ENCODE peak calls at places on chromosomes 6 and 20, in eight cellular contexts. P is CD4-positive, alpha-beta memory T cell; B is tibial artery; S is OCI-LY7; Z is right lobe of liver; I is esophagus squamous epithelium; H is CD8-positive, alpha-beta T cell; V is IMR-90. O is an unnamed sample. For H3K4me1, the result is how much of the 10 kb centered on the place peaks cover.

GRCh38 chr6:31920803-31921202 is 6.7 kb upstream of the C2 start:
- DNase-seq in P (no peak), B (no peak), S (no peak), Z (no peak), I (no peak), H (no peak), V (no peak), O (no peak)

GRCh38 chr6:43944908-43945777 is 175.1 kb downstream of the VEGFA start:
- DNase-seq in P (no peak), B (no peak), S (no peak), Z (no peak), I (no peak), H (no peak), V (no peak), O (no peak)

GRCh38 chr20:63625771-63626423 is 1.0 kb downstream of the GMEB2 start:
- DNase-seq in P (no peak), B (no peak), S (peak), Z (no peak), I (no peak), H (no peak), V (peak), O (peak)

GRCh38 chr6:123462141-123462540 is 174.6 kb downstream of the TRDN start:
- DNase-seq in P (no peak), B (no peak), S (no peak), Z (no peak), I (no peak), H (no peak), V (no peak), O (no peak)

GRCh38 chr6:20868397-20869185 is 334.3 kb downstream of the CDKAL1 start:
- DNase-seq in P (no peak), B (no peak), S (no peak), Z (no peak), I (no peak), H (no peak), V (no peak), O (no peak)

GRCh38 chr6:137471951-137472350 is 22.2 kb downstream of the OLIG3 start:
- DNase-seq in P (no peak), B (no peak), S (no peak), Z (no peak), I (no peak), H (no peak), V (no peak), O (no peak)

GRCh38 chr20:47215653-47216397 is 140.7 kb downstream of the ZMYND8 start:
- DNase-seq in P (no peak), B (no peak), S (no peak), Z (no peak), I (no peak), H (no peak), V (no peak), O (no peak)

GRCh38 chr6:14709900-14710299 is 536.0 kb upstream of the JARID2 start:
- DNase-seq in P (no peak), B (no peak), S (no peak), Z (no peak), I (no peak), H (no peak), V (no peak), O (no peak)

GRCh38 chr6:162058281-162058875 is 669.2 kb downstream of the PRKN start:
- DNase-seq in P (no peak), B (no peak), S (no peak), Z (peak), I (no peak), H (no peak), V (no peak), O (no peak)

GRCh38 chr6:17268114-17268513 is 13.0 kb upstream of the RBM24 start:
- DNase-seq in P (no peak), B (no peak), S (no peak), Z (no peak), I (no peak), H (no peak), V (peak), O (no peak)

GRCh38 chr6:166989427-166990034 is 9.7 kb upstream of the CEP43 start:
- DNase-seq in P (peak), B (no peak), S (peak), Z (no peak), I (no peak), H (no peak), V (peak), O (peak)

GRCh38 chr20:63756648-63756991 is 17.0 kb downstream of the SLC2A4RG start:
- DNase-seq in P (no peak), B (no peak), S (no peak), Z (no peak), I (no peak), H (no peak), V (no peak), O (no peak)

DNA sequence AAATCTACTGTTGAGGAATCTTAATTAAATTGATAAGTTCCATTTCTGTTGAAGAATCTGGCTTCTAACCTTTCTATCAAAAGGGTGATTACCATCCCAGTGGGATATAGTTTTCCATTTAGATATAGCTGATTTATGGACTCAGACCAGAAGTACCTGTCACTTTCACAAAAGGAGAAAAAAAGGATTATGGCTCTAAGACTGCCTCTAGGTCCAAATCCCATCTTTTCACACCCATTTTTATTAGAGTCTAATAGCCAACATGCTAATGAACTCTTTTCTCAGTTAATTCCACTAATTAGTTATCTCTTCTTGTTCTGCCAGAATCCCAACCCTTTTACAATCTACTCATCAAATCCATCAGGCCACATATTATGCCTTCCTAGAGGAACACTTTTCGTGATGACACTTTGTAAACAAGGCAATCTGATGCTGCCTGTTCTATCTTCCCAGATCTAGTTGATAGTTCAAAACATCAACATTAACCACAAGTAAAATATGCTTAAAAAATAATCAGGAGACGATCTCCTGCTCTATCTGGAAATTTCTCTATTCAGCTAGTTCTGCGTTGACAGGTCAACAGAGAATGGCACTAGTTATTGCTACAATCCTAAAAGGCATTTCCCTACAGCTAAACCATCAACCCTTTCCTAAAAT is 2.2 kb downstream of the B4GALT5 start:
- DNase-seq in P (no peak), B (no peak), S (no peak), Z (no peak), I (no peak), H (no peak), V (no peak), O (no peak)
- H3K4me1 ChIP-seq in P (under half), B (under half), S (half or more), Z (under half), I (under half), H (under half), V (under half), O (under half)

GRCh38 chr6:134287863-134288537 is 29.9 kb downstream of the SGK1 start:
- DNase-seq in P (no peak), B (no peak), S (no peak), Z (no peak), I (no peak), H (no peak), V (peak), O (no peak)

GRCh38 chr6:134291156-134291555 is 26.8 kb downstream of the SGK1 start:
- DNase-seq in P (no peak), B (no peak), S (no peak), Z (no peak), I (no peak), H (no peak), V (no peak), O (no peak)

GRCh38 chr6:134293659-134294161 is 24.2 kb downstream of the SGK1 start:
- DNase-seq in P (no peak), B (no peak), S (no peak), Z (no peak), I (no peak), H (no peak), V (no peak), O (no peak)

GRCh38 chr6:134289204-134289575 is 28.7 kb downstream of the SGK1 start:
- DNase-seq in P (no peak), B (no peak), S (no peak), Z (no peak), I (no peak), H (no peak), V (peak), O (no peak)

GRCh38 chr6:134288538-134289203 is 29.2 kb downstream of the SGK1 start:
- DNase-seq in P (peak), B (no peak), S (no peak), Z (no peak), I (no peak), H (no peak), V (peak), O (no peak)
- H3K4me3 ChIP-seq in P (no peak), B (no peak), S (no peak), Z (no peak), I (no peak), H (no peak), V (no peak), O (peak)

GRCh38 chr6:13427346-13427745 is 60.1 kb downstream of the GFOD1 start:
- DNase-seq in P (no peak), B (no peak), S (no peak), Z (no peak), I (no peak), H (no peak), V (no peak), O (no peak)
- H3K4me1 ChIP-seq in P (under half), B (under half), S (half or more), Z (under half), I (under half), H (under half), V (under half), O (under half)

GRCh38 chr6:56691201-56691595 is 48.5 kb upstream of the DST start:
- DNase-seq in P (no peak), B (no peak), S (no peak), Z (no peak), I (no peak), H (no peak), V (no peak), O (no peak)
- H3K4me3 ChIP-seq in P (no peak), B (peak), S (no peak), Z (peak), I (no peak), H (no peak), V (peak), O (no peak)

O was measured in CD4-positive, CD25-positive, alpha-beta regulatory T cell.